ENCODE peak calls at places on chromosomes 7 and 10, in eight cellular contexts. One of them, this sample, is unnamed.

GRCh38 chr7:28672397-28672797 is 260.1 kb downstream of the CREB5 start:
- DNase-seq in stomach: no peak
- DNase-seq in endothelial cell of umbilical vein: no peak
- DNase-seq in prostate gland: no peak
- DNase-seq in K562: no peak
- DNase-seq in H1: no peak
- DNase-seq in HCT116: no peak
- DNase-seq in sigmoid colon: no peak
- DNase-seq in this sample: no peak

GRCh38 chr10:128095023-128095752 is 31.0 kb downstream of the MKI67 start:
- DNase-seq in K562: no peak
- DNase-seq in endothelial cell of umbilical vein: no peak
- DNase-seq in sigmoid colon: no peak
- DNase-seq in HCT116: peak
- DNase-seq in H1: no peak
- DNase-seq in stomach: no peak
- DNase-seq in prostate gland: no peak
- DNase-seq in this sample: no peak

GRCh38 chr10:28719789-28720436 is 42.6 kb downstream of the BAMBI start:
- DNase-seq in prostate gland: no peak
- DNase-seq in K562: no peak
- DNase-seq in HCT116: peak
- DNase-seq in stomach: no peak
- DNase-seq in sigmoid colon: no peak
- DNase-seq in endothelial cell of umbilical vein: peak
- DNase-seq in H1: no peak
- DNase-seq in this sample: no peak

GRCh38 chr7:97016392-97017196 is 8.0 kb downstream of the DLX5 start:
- DNase-seq in stomach: no peak
- DNase-seq in endothelial cell of umbilical vein: no peak
- DNase-seq in prostate gland: no peak
- DNase-seq in K562: no peak
- DNase-seq in H1: no peak
- DNase-seq in sigmoid colon: no peak
- DNase-seq in HCT116: no peak
- DNase-seq in this sample: no peak

GRCh38 chr10:11319990-11320602 is 291.4 kb downstream of the USP6NL start:
- DNase-seq in HCT116: no peak
- DNase-seq in stomach: no peak
- DNase-seq in K562: no peak
- DNase-seq in prostate gland: no peak
- DNase-seq in endothelial cell of umbilical vein: no peak
- DNase-seq in sigmoid colon: no peak
- DNase-seq in H1: no peak
- DNase-seq in this sample: no peak

GRCh38 chr7:140239653-140239935 is 62.8 kb upstream of the KDM7A start:
- DNase-seq in prostate gland: no peak
- DNase-seq in sigmoid colon: no peak
- DNase-seq in endothelial cell of umbilical vein: no peak
- DNase-seq in H1: no peak
- DNase-seq in HCT116: no peak
- DNase-seq in stomach: no peak
- DNase-seq in K562: no peak
- DNase-seq in this sample: no peak

GRCh38 chr10:80168679-80169380 is 36.3 kb downstream of the PLAC9 start:
- DNase-seq in stomach: no peak
- DNase-seq in HCT116: no peak
- DNase-seq in prostate gland: no peak
- DNase-seq in H1: no peak
- DNase-seq in endothelial cell of umbilical vein: no peak
- DNase-seq in sigmoid colon: peak
- DNase-seq in K562: peak
- DNase-seq in this sample: peak

GRCh38 chr7:22597845-22598244 is 97.9 kb upstream of the STEAP1B start:
- DNase-seq in H1: no peak
- DNase-seq in sigmoid colon: no peak
- DNase-seq in K562: no peak
- DNase-seq in prostate gland: no peak
- DNase-seq in endothelial cell of umbilical vein: peak
- DNase-seq in stomach: no peak
- DNase-seq in HCT116: no peak
- DNase-seq in this sample: no peak

GRCh38 chr7:104065491-104065890 is 76.0 kb upstream of the RELN start:
- DNase-seq in K562: no peak
- DNase-seq in prostate gland: no peak
- DNase-seq in sigmoid colon: no peak
- DNase-seq in H1: no peak
- DNase-seq in HCT116: no peak
- DNase-seq in endothelial cell of umbilical vein: no peak
- DNase-seq in stomach: no peak
- DNase-seq in this sample: no peak

GRCh38 chr10:44627591-44628354 is 242.9 kb upstream of the CXCL12 start:
- DNase-seq in H1: no peak
- DNase-seq in sigmoid colon: no peak
- DNase-seq in endothelial cell of umbilical vein: no peak
- DNase-seq in K562: no peak
- DNase-seq in stomach: no peak
- DNase-seq in HCT116: no peak
- DNase-seq in prostate gland: no peak
- DNase-seq in this sample: no peak

GRCh38 chr10:93815304-93816091 is 57.8 kb downstream of the LGI1 start:
- DNase-seq in stomach: no peak
- DNase-seq in H1: no peak
- DNase-seq in HCT116: no peak
- DNase-seq in endothelial cell of umbilical vein: no peak
- DNase-seq in prostate gland: no peak
- DNase-seq in K562: no peak
- DNase-seq in sigmoid colon: no peak
- DNase-seq in this sample: no peak

GRCh38 chr10:117663750-117664149 is 121.2 kb downstream of the EMX2 start:
- DNase-seq in K562: no peak
- DNase-seq in endothelial cell of umbilical vein: no peak
- DNase-seq in stomach: no peak
- DNase-seq in sigmoid colon: no peak
- DNase-seq in HCT116: peak
- DNase-seq in H1: no peak
- DNase-seq in prostate gland: no peak
- DNase-seq in this sample: no peak

GRCh38 chr7:101720324-101720723 is 91.2 kb upstream of the MYL10 start:
- DNase-seq in endothelial cell of umbilical vein: no peak
- DNase-seq in H1: no peak
- DNase-seq in sigmoid colon: no peak
- DNase-seq in K562: no peak
- DNase-seq in prostate gland: no peak
- DNase-seq in stomach: no peak
- DNase-seq in HCT116: no peak
- DNase-seq in this sample: no peak

GRCh38 chr7:116443101-116443523 is 56.4 kb upstream of the CAV2 start:
- DNase-seq in stomach: no peak
- DNase-seq in endothelial cell of umbilical vein: peak
- DNase-seq in HCT116: peak
- DNase-seq in H1: no peak
- DNase-seq in prostate gland: no peak
- DNase-seq in K562: no peak
- DNase-seq in sigmoid colon: no peak
- DNase-seq in this sample: no peak

GRCh38 chr7:13880789-13881188 is 108.7 kb downstream of the ETV1 start:
- DNase-seq in HCT116: peak
- DNase-seq in endothelial cell of umbilical vein: no peak
- DNase-seq in H1: no peak
- DNase-seq in sigmoid colon: no peak
- DNase-seq in prostate gland: no peak
- DNase-seq in K562: no peak
- DNase-seq in stomach: no peak
- DNase-seq in this sample: no peak

GRCh38 chr7:88361357-88361756 is 54.7 kb upstream of the STEAP4 start:
- DNase-seq in stomach: no peak
- DNase-seq in H1: no peak
- DNase-seq in endothelial cell of umbilical vein: no peak
- DNase-seq in K562: no peak
- DNase-seq in sigmoid colon: no peak
- DNase-seq in prostate gland: no peak
- DNase-seq in HCT116: no peak
- DNase-seq in this sample: no peak

GRCh38 chr7:19122018-19122588 is 4.7 kb upstream of the TWIST1 start:
- DNase-seq in stomach: no peak
- DNase-seq in K562: no peak
- DNase-seq in sigmoid colon: no peak
- DNase-seq in HCT116: peak
- DNase-seq in endothelial cell of umbilical vein: peak
- DNase-seq in prostate gland: no peak
- DNase-seq in H1: no peak
- DNase-seq in this sample: no peak

GRCh38 chr7:148567524-148567923 is 23.0 kb upstream of the C7orf33 start:
- DNase-seq in K562: no peak
- DNase-seq in stomach: no peak
- DNase-seq in endothelial cell of umbilical vein: no peak
- DNase-seq in sigmoid colon: no peak
- DNase-seq in prostate gland: no peak
- DNase-seq in HCT116: no peak
- DNase-seq in H1: no peak
- DNase-seq in this sample: no peak
- TF ChIP-seq POLR2AphosphoS5 in K562: no peak
- TF ChIP-seq POLR2AphosphoS5 in stomach: no peak
- TF ChIP-seq POLR2AphosphoS5 in endothelial cell of umbilical vein: no peak
- TF ChIP-seq POLR2AphosphoS5 in sigmoid colon: no peak
- TF ChIP-seq POLR2AphosphoS5 in prostate gland: no peak
- TF ChIP-seq POLR2AphosphoS5 in HCT116: no peak
- TF ChIP-seq POLR2AphosphoS5 in H1: no peak
- TF ChIP-seq POLR2AphosphoS5 in this sample: no peak

GRCh38 chr7:112789824-112790650 is at the start of gene TMEM168:
- DNase-seq in endothelial cell of umbilical vein: peak
- DNase-seq in stomach: peak
- DNase-seq in prostate gland: peak
- DNase-seq in sigmoid colon: peak
- DNase-seq in H1: peak
- DNase-seq in HCT116: peak
- DNase-seq in K562: peak
- DNase-seq in this sample: peak
- TF ChIP-seq POLR2A in endothelial cell of umbilical vein: peak
- TF ChIP-seq POLR2A in stomach: no peak
- TF ChIP-seq POLR2A in prostate gland: peak
- TF ChIP-seq POLR2A in sigmoid colon: peak
- TF ChIP-seq POLR2A in H1: peak
- TF ChIP-seq POLR2A in HCT116: peak
- TF ChIP-seq POLR2A in K562: peak
- TF ChIP-seq POLR2A in this sample: no peak

GRCh38 chr7:56174346-56175085 is 58.3 kb upstream of the NUPR2 start:
- DNase-seq in stomach: no peak
- DNase-seq in K562: no peak
- DNase-seq in H1: no peak
- DNase-seq in prostate gland: no peak
- DNase-seq in sigmoid colon: no peak
- DNase-seq in HCT116: no peak
- DNase-seq in endothelial cell of umbilical vein: no peak
- DNase-seq in this sample: peak

GRCh38 chr7:56175086-56175760 is 59.0 kb upstream of the NUPR2 start:
- DNase-seq in stomach: peak
- DNase-seq in HCT116: no peak
- DNase-seq in K562: peak
- DNase-seq in endothelial cell of umbilical vein: no peak
- DNase-seq in sigmoid colon: peak
- DNase-seq in prostate gland: no peak
- DNase-seq in H1: no peak
- DNase-seq in this sample: peak

GRCh38 chr7:56181010-56181409 is 64.8 kb upstream of the NUPR2 start:
- DNase-seq in prostate gland: no peak
- DNase-seq in stomach: no peak
- DNase-seq in H1: no peak
- DNase-seq in K562: no peak
- DNase-seq in HCT116: no peak
- DNase-seq in endothelial cell of umbilical vein: no peak
- DNase-seq in sigmoid colon: no peak
- DNase-seq in this sample: no peak

GRCh38 chr7:56175784-56176183 is 59.6 kb upstream of the NUPR2 start:
- DNase-seq in sigmoid colon: no peak
- DNase-seq in HCT116: no peak
- DNase-seq in stomach: no peak
- DNase-seq in K562: no peak
- DNase-seq in prostate gland: no peak
- DNase-seq in endothelial cell of umbilical vein: no peak
- DNase-seq in H1: no peak
- DNase-seq in this sample: no peak
- H3K4me3 ChIP-seq in sigmoid colon: peak
- H3K4me3 ChIP-seq in HCT116: no peak
- H3K4me3 ChIP-seq in stomach: peak
- H3K4me3 ChIP-seq in K562: no peak
- H3K4me3 ChIP-seq in prostate gland: peak
- H3K4me3 ChIP-seq in endothelial cell of umbilical vein: no peak
- H3K4me3 ChIP-seq in H1: no peak
- H3K4me3 ChIP-seq in this sample: peak

DNA sequence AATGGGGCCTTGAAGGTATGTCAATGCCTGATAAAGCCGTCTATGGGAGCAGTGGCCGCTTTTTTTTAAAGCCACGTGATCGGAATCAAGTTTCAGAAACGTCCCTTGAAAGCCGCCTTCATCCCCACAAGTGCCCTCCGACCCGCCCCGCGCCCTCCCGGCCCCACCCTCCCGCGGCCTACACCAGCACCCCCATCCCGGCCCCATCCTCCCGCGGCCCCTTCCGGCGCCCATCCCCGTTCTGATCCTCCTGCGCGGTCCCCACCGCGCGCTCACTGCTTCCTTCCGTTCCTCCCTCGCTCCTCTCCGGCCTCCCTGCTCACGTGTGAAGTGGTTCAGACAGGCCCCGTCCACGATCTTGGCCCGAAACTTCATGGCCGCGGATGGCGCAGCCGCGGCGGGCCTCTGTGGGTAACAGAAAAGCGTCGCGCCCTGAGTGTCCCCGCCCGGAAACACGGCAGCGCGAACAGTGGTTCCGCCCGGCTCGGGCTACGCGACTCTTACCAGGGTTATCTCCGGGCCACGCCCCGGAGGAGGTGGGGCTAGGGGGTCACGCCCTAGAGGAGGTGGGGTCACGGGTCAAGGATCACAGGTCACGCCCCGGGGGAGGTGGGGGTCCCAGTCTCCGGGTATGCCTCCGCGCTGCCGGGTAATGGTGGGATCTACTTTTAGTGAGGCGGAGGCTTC is at the start of gene HUS1:
- DNase-seq in H1: peak
- DNase-seq in sigmoid colon: peak
- DNase-seq in endothelial cell of umbilical vein: peak
- DNase-seq in prostate gland: peak
- DNase-seq in stomach: peak
- DNase-seq in HCT116: peak
- DNase-seq in K562: peak
- DNase-seq in this sample: peak
- TF ChIP-seq POLR2AphosphoS5 in H1: peak
- TF ChIP-seq POLR2AphosphoS5 in sigmoid colon: peak
- TF ChIP-seq POLR2AphosphoS5 in endothelial cell of umbilical vein: peak
- TF ChIP-seq POLR2AphosphoS5 in prostate gland: peak
- TF ChIP-seq POLR2AphosphoS5 in stomach: peak
- TF ChIP-seq POLR2AphosphoS5 in HCT116: peak
- TF ChIP-seq POLR2AphosphoS5 in K562: peak
- TF ChIP-seq POLR2AphosphoS5 in this sample: peak

GRCh38 chr7:29783671-29784070 is 22.6 kb upstream of the WIPF3 start:
- DNase-seq in prostate gland: no peak
- DNase-seq in sigmoid colon: no peak
- DNase-seq in endothelial cell of umbilical vein: no peak
- DNase-seq in stomach: no peak
- DNase-seq in K562: no peak
- DNase-seq in H1: no peak
- DNase-seq in HCT116: no peak
- DNase-seq in this sample: no peak
- TF ChIP-seq POLR2A in prostate gland: no peak
- TF ChIP-seq POLR2A in sigmoid colon: no peak
- TF ChIP-seq POLR2A in endothelial cell of umbilical vein: no peak
- TF ChIP-seq POLR2A in stomach: no peak
- TF ChIP-seq POLR2A in K562: no peak
- TF ChIP-seq POLR2A in H1: no peak
- TF ChIP-seq POLR2A in HCT116: no peak
- TF ChIP-seq POLR2A in this sample: no peak

This sample was measured in spleen.